ENCODE peak calls at places on chromosomes 11 and 22, in ten cellular contexts. O is heart right ventricle, E is tibial nerve, J is DND-41, X is pancreas, C is cardiac muscle cell, R is BE2C, S is neuronal stem cell, Z is stomach, P is Caco-2. D is an unnamed sample. For H3K27me3 and H3K9me3, the result is how much of the 10 kb centered on the place peaks cover.

GRCh38 chr11:90798769-90799168 is 575.9 kb upstream of the CHORDC1 start:
- DNase-seq in O (no peak), E (no peak), J (no peak), X (no peak), C (no peak), R (no peak), S (no peak), Z (no peak), P (no peak), D (no peak)

GRCh38 chr11:4454031-4454430 is 4.9 kb downstream of the OR52K2 start:
- DNase-seq in O (no peak), E (no peak), J (no peak), X (no peak), C (no peak), R (no peak), S (no peak), Z (no peak), P (no peak), D (no peak)

GRCh38 chr22:45008853-45009751 is 703 bp downstream of the PHF21B start:
- DNase-seq in O (no peak), E (no peak), J (peak), X (no peak), C (peak), R (peak), S (peak), Z (no peak), P (no peak), D (no peak)

GRCh38 chr11:70606248-70606950 is 208.1 kb downstream of the CTTN start:
- DNase-seq in O (no peak), E (no peak), J (peak), X (no peak), C (no peak), R (no peak), S (no peak), Z (no peak), P (no peak), D (no peak)

GRCh38 chr22:42172385-42173172 is 42.0 kb upstream of the CYP2D6 start:
- DNase-seq in O (no peak), E (no peak), J (no peak), X (no peak), C (no peak), R (peak), S (no peak), Z (no peak), P (no peak), D (peak)

GRCh38 chr11:65504671-65505433 is 6.0 kb downstream of the MALAT1 start:
- DNase-seq in O (no peak), E (no peak), J (no peak), X (peak), C (no peak), R (no peak), S (no peak), Z (no peak), P (no peak), D (no peak)

GRCh38 chr11:114622858-114623257 is 27.3 kb upstream of the NXPE4 start:
- DNase-seq in O (no peak), E (no peak), J (no peak), X (no peak), C (no peak), R (no peak), S (no peak), Z (no peak), P (no peak), D (no peak)

GRCh38 chr11:64879226-64879900 is 942 bp upstream of the EHD1 start:
- DNase-seq in O (no peak), E (no peak), J (no peak), X (no peak), C (no peak), R (no peak), S (no peak), Z (no peak), P (no peak), D (no peak)

GRCh38 chr11:17479284-17480214 is 2.9 kb upstream of the ABCC8 start:
- DNase-seq in O (no peak), E (no peak), J (peak), X (no peak), C (peak), R (peak), S (peak), Z (peak), P (no peak), D (peak)

GRCh38 chr11:102416974-102417373 is 35.6 kb downstream of the TMEM123 start:
- DNase-seq in O (no peak), E (no peak), J (no peak), X (no peak), C (no peak), R (no peak), S (no peak), Z (no peak), P (no peak), D (no peak)

GRCh38 chr11:119694334-119694733 is 34.7 kb downstream of the NECTIN1 start:
- DNase-seq in O (no peak), E (no peak), J (peak), X (peak), C (no peak), R (no peak), S (no peak), Z (peak), P (no peak), D (peak)

GRCh38 chr22:36457688-36458450 is 23.6 kb downstream of the TXN2 start:
- DNase-seq in O (peak), E (no peak), J (no peak), X (no peak), C (no peak), R (no peak), S (no peak), Z (no peak), P (no peak), D (peak)

GRCh38 chr11:28505216-28505615 is 397.0 kb downstream of the METTL15 start:
- DNase-seq in O (no peak), E (no peak), J (no peak), X (no peak), C (no peak), R (no peak), S (no peak), Z (no peak), P (no peak), D (no peak)

GRCh38 chr11:22734628-22735345 is 68.4 kb downstream of the GAS2 start:
- DNase-seq in O (no peak), E (no peak), J (no peak), X (no peak), C (no peak), R (no peak), S (no peak), Z (no peak), P (no peak), D (no peak)

GRCh38 chr11:13668957-13669521 is 571 bp downstream of the FAR1 start:
- DNase-seq in O (peak), E (no peak), J (no peak), X (peak), C (peak), R (peak), S (peak), Z (peak), P (peak), D (peak)

GRCh38 chr11:43518407-43519165 is 159.9 kb downstream of the TTC17 start:
- DNase-seq in O (no peak), E (no peak), J (no peak), X (no peak), C (no peak), R (no peak), S (no peak), Z (no peak), P (no peak), D (no peak)

GRCh38 chr11:117096140-117096972 is 1.9 kb downstream of the SIK3 start:
- DNase-seq in O (no peak), E (no peak), J (peak), X (no peak), C (peak), R (peak), S (no peak), Z (no peak), P (peak), D (no peak)

GRCh38 chr11:74100231-74100630 is 70.6 kb downstream of the C2CD3 start:
- DNase-seq in O (no peak), E (no peak), J (no peak), X (no peak), C (no peak), R (no peak), S (no peak), Z (no peak), P (no peak), D (no peak)

GRCh38 chr11:131624526-131624925 is 254.1 kb downstream of the NTM start:
- DNase-seq in O (no peak), E (no peak), J (no peak), X (no peak), C (no peak), R (no peak), S (no peak), Z (no peak), P (no peak), D (peak)

GRCh38 chr11:7548659-7549283 is 35.0 kb downstream of the PPFIBP2 start:
- DNase-seq in O (no peak), E (no peak), J (no peak), X (no peak), C (peak), R (peak), S (no peak), Z (peak), P (peak), D (no peak)

GRCh38 chr11:120180571-120181445 is 30.0 kb upstream of the OAF start:
- DNase-seq in O (no peak), E (no peak), J (no peak), X (no peak), C (no peak), R (no peak), S (peak), Z (peak), P (no peak), D (no peak)

GRCh38 chr11:8167796-8168195 is 1.0 kb downstream of the RIC3 start:
- DNase-seq in O (no peak), E (no peak), J (no peak), X (no peak), C (peak), R (no peak), S (no peak), Z (no peak), P (no peak), D (no peak)

GRCh38 chr11:31995525-31996123 is 95.2 kb upstream of the RCN1 start:
- DNase-seq in O (no peak), E (no peak), J (peak), X (no peak), C (no peak), R (no peak), S (no peak), Z (no peak), P (no peak), D (no peak)

GRCh38 chr11:31816467-31817053 is 5.4 kb upstream of the PAX6 start:
- DNase-seq in O (no peak), E (no peak), J (no peak), X (no peak), C (no peak), R (no peak), S (peak), Z (no peak), P (no peak), D (peak)

GRCh38 chr22:38034278-38034882 is 22.8 kb upstream of the PICK1 start:
- DNase-seq in O (peak), E (peak), J (no peak), X (peak), C (peak), R (peak), S (peak), Z (peak), P (no peak), D (peak)

GRCh38 chr11:131579932-131580387 is 209.5 kb downstream of the NTM start:
- DNase-seq in O (no peak), E (no peak), J (peak), X (no peak), C (peak), R (no peak), S (peak), Z (no peak), P (peak), D (peak)

GRCh38 chr11:85756401-85757200 is 54.3 kb downstream of the SYTL2 start:
- DNase-seq in O (no peak), E (no peak), J (no peak), X (no peak), C (peak), R (no peak), S (no peak), Z (peak), P (no peak), D (no peak)

GRCh38 chr11:70761094-70761905 is 363.0 kb downstream of the CTTN start:
- DNase-seq in O (no peak), E (no peak), J (no peak), X (no peak), C (no peak), R (no peak), S (no peak), Z (no peak), P (peak), D (no peak)

GRCh38 chr11:86484795-86485166 is 110.1 kb downstream of the CCDC81 start:
- DNase-seq in O (no peak), E (no peak), J (no peak), X (no peak), C (no peak), R (no peak), S (no peak), Z (no peak), P (no peak), D (no peak)

GRCh38 chr11:43550714-43551113 is 129.8 kb upstream of the HSD17B12 start:
- DNase-seq in O (no peak), E (no peak), J (no peak), X (no peak), C (no peak), R (no peak), S (no peak), Z (no peak), P (no peak), D (no peak)

GRCh38 chr22:39765029-39765428 is 128.5 kb downstream of the ENTHD1 start:
- DNase-seq in O (no peak), E (no peak), J (no peak), X (no peak), C (no peak), R (no peak), S (no peak), Z (no peak), P (no peak), D (no peak)
- H3K27me3 ChIP-seq in O (under half), E (under half), J (under half), X (under half), C (under half), R (under half), S (under half), Z (under half), P (under half), D (under half)

GRCh38 chr22:47567126-47567730 is 804.8 kb downstream of the TBC1D22A start:
- DNase-seq in O (no peak), E (no peak), J (no peak), X (no peak), C (no peak), R (no peak), S (no peak), Z (no peak), P (no peak), D (no peak)

GRCh38 chr22:47563406-47564157 is 801.1 kb downstream of the TBC1D22A start:
- DNase-seq in O (no peak), E (no peak), J (no peak), X (no peak), C (no peak), R (no peak), S (no peak), Z (no peak), P (no peak), D (no peak)

GRCh38 chr22:47565607-47566006 is 803.2 kb downstream of the TBC1D22A start:
- DNase-seq in O (no peak), E (no peak), J (no peak), X (no peak), C (no peak), R (no peak), S (no peak), Z (no peak), P (no peak), D (no peak)

GRCh38 chr22:47564158-47564450 is 801.7 kb downstream of the TBC1D22A start:
- DNase-seq in O (no peak), E (no peak), J (no peak), X (no peak), C (no peak), R (no peak), S (no peak), Z (no peak), P (no peak), D (no peak)

DNA sequence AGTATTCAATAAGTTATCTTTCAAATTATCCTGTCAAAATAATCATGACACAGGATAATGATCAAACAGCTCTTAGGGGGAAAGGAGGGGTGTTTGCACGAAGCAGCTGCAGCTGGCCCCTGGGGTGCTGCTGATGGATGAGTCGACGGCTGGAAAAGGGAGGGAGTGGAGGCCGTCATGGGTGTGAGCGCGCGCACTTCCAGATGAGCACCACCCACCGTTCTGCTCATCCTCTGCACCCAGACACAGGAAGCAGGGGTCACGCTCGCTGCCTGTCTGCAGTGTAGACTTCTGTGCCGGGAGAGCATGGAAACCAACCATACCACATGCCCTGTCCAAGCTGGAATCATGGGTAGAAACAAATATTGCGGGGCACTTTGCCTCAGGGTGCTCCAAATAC is 802.2 kb downstream of the TBC1D22A start:
- DNase-seq in O (no peak), E (no peak), J (peak), X (no peak), C (no peak), R (no peak), S (no peak), Z (no peak), P (no peak), D (no peak)
- H3K9me3 ChIP-seq in O (under half), E (under half), J (under half), X (under half), C (under half), R (under half), S (half or more), Z (under half), P (under half), D (under half)

GRCh38 chr11:66958956-66959274 is 732 bp upstream of the PC start:
- DNase-seq in O (no peak), E (no peak), J (no peak), X (no peak), C (no peak), R (no peak), S (no peak), Z (no peak), P (no peak), D (no peak)
- H3K4me3 ChIP-seq in O (peak), E (peak), J (peak), X (peak), C (peak), R (no peak), S (peak), Z (peak), P (peak), D (peak)

GRCh38 chr22:35229865-35230264 is 27.4 kb upstream of the HMGXB4 start:
- DNase-seq in O (no peak), E (no peak), J (no peak), X (no peak), C (no peak), R (no peak), S (no peak), Z (no peak), P (no peak), D (no peak)

GRCh38 chr22:35230839-35231584 is 26.3 kb upstream of the HMGXB4 start:
- DNase-seq in O (no peak), E (no peak), J (no peak), X (no peak), C (no peak), R (peak), S (no peak), Z (no peak), P (no peak), D (no peak)

GRCh38 chr22:35230417-35230816 is 26.9 kb upstream of the HMGXB4 start:
- DNase-seq in O (no peak), E (no peak), J (no peak), X (no peak), C (no peak), R (no peak), S (no peak), Z (no peak), P (no peak), D (no peak)

GRCh38 chr22:35231585-35232084 is 25.7 kb upstream of the HMGXB4 start:
- DNase-seq in O (peak), E (no peak), J (peak), X (peak), C (peak), R (peak), S (peak), Z (peak), P (peak), D (peak)

GRCh38 chr22:35227248-35227647 is 30.0 kb upstream of the HMGXB4 start:
- DNase-seq in O (no peak), E (no peak), J (no peak), X (no peak), C (no peak), R (no peak), S (no peak), Z (no peak), P (no peak), D (no peak)
- H3K27me3 ChIP-seq in O (under half), E (under half), J (under half), X (under half), C (under half), R (under half), S (under half), Z (under half), P (under half), D (under half)

GRCh38 chr11:46178542-46178941 is 57.3 kb upstream of the PHF21A start:
- DNase-seq in O (no peak), E (no peak), J (no peak), X (no peak), C (no peak), R (no peak), S (no peak), Z (no peak), P (no peak), D (no peak)

GRCh38 chr11:46181387-46181786 is 60.1 kb upstream of the PHF21A start:
- DNase-seq in O (no peak), E (no peak), J (no peak), X (no peak), C (no peak), R (no peak), S (no peak), Z (no peak), P (no peak), D (no peak)

GRCh38 chr11:46183819-46184218 is 62.6 kb upstream of the PHF21A start:
- DNase-seq in O (no peak), E (no peak), J (no peak), X (no peak), C (no peak), R (no peak), S (no peak), Z (no peak), P (no peak), D (peak)

GRCh38 chr11:46181843-46182424 is 60.7 kb upstream of the PHF21A start:
- DNase-seq in O (no peak), E (no peak), J (no peak), X (no peak), C (no peak), R (no peak), S (no peak), Z (no peak), P (no peak), D (no peak)

GRCh38 chr11:46180741-46181140 is 59.5 kb upstream of the PHF21A start:
- DNase-seq in O (no peak), E (no peak), J (no peak), X (no peak), C (no peak), R (no peak), S (no peak), Z (no peak), P (no peak), D (no peak)
- H3K9me3 ChIP-seq in O (under half), E (under half), J (under half), X (under half), C (under half), R (under half), S (under half), Z (under half), P (under half), D (under half)

GRCh38 chr11:61720597-61720996 is 31.8 kb upstream of the MYRF start:
- DNase-seq in O (no peak), E (no peak), J (no peak), X (no peak), C (no peak), R (no peak), S (no peak), Z (no peak), P (no peak), D (no peak)

GRCh38 chr11:61718046-61718531 is 34.3 kb upstream of the MYRF start:
- DNase-seq in O (no peak), E (no peak), J (no peak), X (no peak), C (no peak), R (no peak), S (no peak), Z (no peak), P (no peak), D (no peak)

GRCh38 chr11:61719968-61720367 is 32.5 kb upstream of the MYRF start:
- DNase-seq in O (no peak), E (no peak), J (no peak), X (no peak), C (no peak), R (no peak), S (no peak), Z (no peak), P (no peak), D (no peak)

GRCh38 chr11:61717286-61718033 is 35.0 kb upstream of the MYRF start:
- DNase-seq in O (no peak), E (no peak), J (no peak), X (no peak), C (no peak), R (no peak), S (no peak), Z (no peak), P (no peak), D (no peak)

DNA sequence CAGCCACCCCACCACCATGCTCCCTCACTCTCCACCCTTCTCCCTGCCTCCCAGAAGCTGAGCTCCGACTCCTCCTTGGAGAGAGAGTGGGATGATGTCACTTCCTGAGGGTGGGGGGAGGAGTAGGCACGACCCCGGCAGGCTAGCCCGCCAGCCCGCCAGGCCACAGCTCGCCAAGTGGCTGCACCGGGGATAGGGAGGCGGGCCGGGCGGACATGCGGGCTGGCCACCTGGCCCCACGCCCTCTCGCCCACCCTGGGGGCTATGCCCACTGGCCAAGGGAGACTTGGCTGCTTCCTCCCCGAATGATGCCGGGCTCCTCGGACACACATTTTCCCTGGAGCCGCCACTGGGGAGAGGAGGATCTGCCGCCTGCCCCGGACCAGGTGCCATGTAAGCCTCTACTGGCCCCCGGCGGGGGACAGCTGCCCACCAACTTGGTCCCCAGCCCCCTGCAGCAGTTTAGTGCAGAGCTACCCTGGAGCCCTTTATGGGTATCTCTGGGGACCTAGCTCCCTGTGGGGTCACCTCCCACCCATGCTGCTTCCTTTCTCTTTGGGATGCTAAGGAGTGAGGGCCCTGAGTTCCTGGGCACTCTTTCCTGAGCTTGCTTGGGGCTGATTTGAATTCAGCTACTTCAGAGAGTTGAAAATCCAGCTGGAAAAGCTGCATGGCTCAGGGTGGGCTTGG is 33.7 kb upstream of the MYRF start:
- DNase-seq in O (no peak), E (no peak), J (no peak), X (no peak), C (peak), R (peak), S (peak), Z (no peak), P (no peak), D (no peak)
- H3K4me3 ChIP-seq in O (peak), E (peak), J (no peak), X (no peak), C (peak), R (peak), S (peak), Z (peak), P (no peak), D (no peak)

GRCh38 chr22:50739894-50740293 is 1.9 kb downstream of the ACR start:
- DNase-seq in O (no peak), E (peak), J (no peak), X (no peak), C (no peak), R (no peak), S (no peak), Z (peak), P (no peak), D (no peak)
- H3K27me3 ChIP-seq in O (under half), E (under half), J (under half), X (under half), C (under half), R (under half), S (under half), Z (under half), P (under half), D (under half)

D was measured in MG63.